ENCODE peak calls at places on chromosomes 4 and X, in eight cellular contexts. G is stimulated activated naive CD4-positive, alpha-beta T cell; P is progenitor cell of endocrine pancreas; Q is CD8-positive, alpha-beta T cell; B is NCI-H2081; F is iris pigment epithelial cell; W is T-cell; R is activated B cell treated with CpG ODN at 0.5 μM for 24 hours. J is an unnamed sample.

GRCh38 chr4:56958111-56958517 is 19.3 kb downstream of the NOA1 start:
- DNase-seq in G (no peak), P (no peak), Q (no peak), B (peak), F (peak), W (no peak), R (no peak), J (peak)

GRCh38 chr4:11842620-11843263 is 414.0 kb upstream of the HS3ST1 start:
- DNase-seq in G (no peak), P (no peak), Q (no peak), B (peak), F (no peak), W (no peak), R (no peak), J (no peak)

GRCh38 chr4:122525865-122526264 is 69.3 kb upstream of the IL2 start:
- DNase-seq in G (no peak), P (no peak), Q (no peak), B (no peak), F (no peak), W (no peak), R (no peak), J (no peak)

GRCh38 chr4:150316332-150317205 is 238.3 kb downstream of the DCLK2 start:
- DNase-seq in G (no peak), P (no peak), Q (no peak), B (no peak), F (no peak), W (no peak), R (no peak), J (no peak)

GRCh38 chrX:70455366-70456202 is 10.9 kb downstream of the DLG3 start:
- DNase-seq in G (no peak), P (no peak), Q (no peak), B (peak), F (no peak), W (no peak), R (no peak), J (no peak)

GRCh38 chr4:170395773-170396172 is 306.0 kb upstream of the AADAT start:
- DNase-seq in G (no peak), P (no peak), Q (no peak), B (no peak), F (no peak), W (no peak), R (no peak), J (no peak)

GRCh38 chr4:44326716-44327115 is 121.9 kb downstream of the KCTD8 start:
- DNase-seq in G (no peak), P (no peak), Q (no peak), B (no peak), F (no peak), W (no peak), R (no peak), J (no peak)

GRCh38 chr4:57080781-57081650 is 29.2 kb downstream of the IGFBP7 start:
- DNase-seq in G (no peak), P (no peak), Q (no peak), B (no peak), F (peak), W (no peak), R (no peak), J (peak)

GRCh38 chr4:29295280-29295679 is 1424.9 kb upstream of the PCDH7 start:
- DNase-seq in G (no peak), P (no peak), Q (no peak), B (no peak), F (no peak), W (no peak), R (no peak), J (no peak)

GRCh38 chr4:181168406-181168805 is 1074.8 kb upstream of the TENM3 start:
- DNase-seq in G (no peak), P (no peak), Q (no peak), B (no peak), F (no peak), W (no peak), R (no peak), J (no peak)

GRCh38 chr4:19575959-19576358 is 675.7 kb upstream of the SLIT2 start:
- DNase-seq in G (no peak), P (no peak), Q (no peak), B (no peak), F (peak), W (no peak), R (no peak), J (no peak)

GRCh38 chrX:1453951-1454785 is 1.5 kb upstream of the ASMTL start:
- DNase-seq in G (no peak), P (peak), Q (peak), B (no peak), F (peak), W (peak), R (peak), J (peak)

GRCh38 chrX:32741910-32742309 is 469.4 kb downstream of the DMD start:
- DNase-seq in G (no peak), P (no peak), Q (no peak), B (no peak), F (no peak), W (no peak), R (no peak), J (no peak)

GRCh38 chr4:107148922-107149321 is 112.8 kb upstream of the DKK2 start:
- DNase-seq in G (no peak), P (no peak), Q (no peak), B (no peak), F (peak), W (no peak), R (no peak), J (no peak)

GRCh38 chr4:152266831-152267480 is 268.9 kb downstream of the FBXW7 start:
- DNase-seq in G (no peak), P (no peak), Q (no peak), B (no peak), F (no peak), W (no peak), R (no peak), J (no peak)

GRCh38 chr4:78901882-78902281 is 37.4 kb downstream of the PAQR3 start:
- DNase-seq in G (no peak), P (no peak), Q (no peak), B (no peak), F (peak), W (no peak), R (no peak), J (no peak)

GRCh38 chr4:68451246-68452211 is 4.3 kb downstream of the TMPRSS11E start:
- DNase-seq in G (no peak), P (no peak), Q (no peak), B (no peak), F (peak), W (no peak), R (no peak), J (no peak)

J was measured in left cardiac atrium.